ENCODE peak calls at places on chromosomes 6 and 20, in seven cellular contexts. E, A, I, J, P, T and X are unnamed samples.

GRCh38 chr6:148388477-148388876 is 45.8 kb downstream of the SASH1 start:
- DNase-seq in A (no peak), E (no peak), P (no peak), T (no peak), J (no peak), I (no peak), X (no peak)

GRCh38 chr6:167302796-167303195 is 11.7 kb downstream of the UNC93A start:
- DNase-seq in P (no peak), J (no peak), A (no peak), E (no peak), T (no peak), I (no peak), X (no peak)

GRCh38 chr6:110748458-110748857 is 66.8 kb downstream of the CDK19 start:
- DNase-seq in A (no peak), T (no peak), P (no peak), E (no peak), I (no peak), J (no peak), X (no peak)

GRCh38 chr6:41191569-41191968 is 9.4 kb downstream of the TREML2 start:
- DNase-seq in P (peak; percentile 36), I (peak; percentile 85), E (peak; percentile 8), T (no peak), J (peak; percentile 55), A (peak; percentile 31), X (no peak)

GRCh38 chr6:4936681-4937041 is 67.2 kb downstream of the RPP40 start:
- DNase-seq in J (peak; percentile 72), A (peak; percentile 71), I (peak; percentile 57), E (peak; percentile 34), P (peak; percentile 62), T (peak; percentile 44), X (no peak)

GRCh38 chr20:24627291-24627690 is 157.9 kb downstream of the SYNDIG1 start:
- DNase-seq in E (no peak), I (no peak), A (no peak), T (no peak), J (no peak), P (no peak), X (no peak)

GRCh38 chr20:38878798-38879197 is 47.4 kb upstream of the FAM83D start:
- DNase-seq in P (peak; percentile 61), A (peak; percentile 55), I (peak; percentile 87), E (no peak), J (peak; percentile 61), T (no peak), X (no peak)

GRCh38 chr6:7222197-7222596 is 90.8 kb downstream of the SSR1 start:
- DNase-seq in I (no peak), T (no peak), J (no peak), P (no peak), E (no peak), A (no peak), X (no peak)

GRCh38 chr6:11389977-11390376 is 147.6 kb upstream of the TMEM170B start:
- DNase-seq in T (no peak), A (no peak), E (no peak), J (no peak), I (no peak), P (no peak), X (no peak)

GRCh38 chr6:134873500-134874388 is 76.2 kb downstream of the ALDH8A1 start:
- DNase-seq in P (no peak), E (no peak), A (peak; percentile 34), I (no peak), J (no peak), T (no peak), X (no peak)

GRCh38 chr20:924639-925038 is 8.5 kb upstream of the ANGPT4 start:
- DNase-seq in J (no peak), E (no peak), T (no peak), I (no peak), P (no peak), A (no peak), X (no peak)

GRCh38 chr6:20126789-20127653 is 85.2 kb downstream of the MBOAT1 start:
- DNase-seq in I (peak; percentile 87), E (peak; percentile 41), A (peak; percentile 66), J (peak; percentile 68), P (peak; percentile 67), T (peak; percentile 11), X (peak; percentile 31)

GRCh38 chr20:23404196-23404595 is 17.1 kb downstream of the NAPB start:
- DNase-seq in A (no peak), I (no peak), P (peak; percentile 81), T (no peak), J (peak; percentile 55), E (no peak), X (peak; percentile 32)

GRCh38 chr6:11378639-11379038 is 146.2 kb upstream of the NEDD9 start:
- DNase-seq in P (no peak), E (no peak), T (no peak), J (no peak), A (no peak), I (no peak), X (no peak)

GRCh38 chr6:56839533-56840183 is 115.2 kb upstream of the BEND6 start:
- DNase-seq in T (no peak), E (no peak), I (no peak), J (no peak), A (no peak), P (no peak), X (no peak)

GRCh38 chr6:56838965-56839364 is 115.9 kb upstream of the BEND6 start:
- DNase-seq in T (no peak), E (no peak), P (no peak), J (no peak), I (no peak), A (no peak), X (no peak)

GRCh38 chr6:56841751-56842150 is 113.2 kb upstream of the BEND6 start:
- DNase-seq in I (no peak), J (no peak), A (no peak), E (no peak), P (no peak), T (no peak), X (no peak)

GRCh38 chr6:56841372-56841749 is 113.5 kb upstream of the BEND6 start:
- DNase-seq in A (no peak), I (no peak), J (no peak), T (no peak), P (no peak), E (no peak), X (no peak)

GRCh38 chr6:56840467-56841371 is 114.2 kb upstream of the BEND6 start:
- DNase-seq in P (peak; percentile 86), J (peak; percentile 34), I (no peak), E (no peak), T (no peak), A (no peak), X (no peak)
- H3K27ac ChIP-seq in P (peak overlapping the region; percentile 71), J (no peak overlapping the region), I (no peak overlapping the region), E (peak overlapping the region; percentile 41), T (no peak overlapping the region), A (no peak overlapping the region), X (peak overlapping the region; percentile 85)

DNA sequence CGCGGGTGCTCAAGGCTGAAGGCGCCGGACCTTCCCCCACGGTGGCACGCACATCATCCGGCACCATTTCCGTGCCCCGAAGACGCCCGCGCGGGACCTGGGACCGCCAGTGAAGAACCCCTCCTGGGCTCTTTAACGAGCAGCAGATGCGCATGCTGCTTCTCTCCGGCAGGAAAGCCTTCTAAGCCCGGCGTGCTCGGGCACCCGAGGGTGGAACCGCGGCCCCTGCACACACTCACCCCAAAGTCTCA is 220 bp downstream of the FOXQ1 start:
- DNase-seq in T (no peak), J (no peak), I (no peak), A (no peak), E (no peak), P (no peak), X (no peak)
- H3K27ac ChIP-seq in T (no peak overlapping the region), J (no peak overlapping the region), I (no peak overlapping the region), A (no peak overlapping the region), E (peak overlapping the region; percentile 79), P (no peak overlapping the region), X (no peak overlapping the region)

GRCh38 chr6:142728910-142729481 is 216.0 kb downstream of the HIVEP2 start:
- DNase-seq in J (peak; percentile 90), A (peak; percentile 13), E (no peak), T (no peak), P (peak; percentile 53), I (no peak), X (no peak)

GRCh38 chr6:142731611-142732010 is 213.4 kb downstream of the HIVEP2 start:
- DNase-seq in I (no peak), A (no peak), J (no peak), P (no peak), T (no peak), E (no peak), X (no peak)

GRCh38 chr6:142729618-142730017 is 215.4 kb downstream of the HIVEP2 start:
- DNase-seq in I (no peak), E (no peak), T (no peak), P (no peak), J (no peak), A (no peak), X (no peak)

GRCh38 chr6:142735182-142735581 is 209.8 kb downstream of the HIVEP2 start:
- DNase-seq in J (peak; percentile 26), P (no peak), A (no peak), T (no peak), E (no peak), I (no peak), X (no peak)

GRCh38 chr6:142732790-142733189 is 212.2 kb downstream of the HIVEP2 start:
- DNase-seq in T (no peak), P (no peak), J (no peak), E (no peak), A (no peak), I (no peak), X (no peak)
- H3K27ac ChIP-seq in T (no peak overlapping the region), P (no peak overlapping the region), J (no peak overlapping the region), E (no peak overlapping the region), A (no peak overlapping the region), I (no peak overlapping the region), X (no peak overlapping the region)

GRCh38 chr20:3981132-3981452 is 34.3 kb downstream of the RNF24 start:
- DNase-seq in I (no peak), J (no peak), A (no peak), T (no peak), E (no peak), P (no peak), X (no peak)

DNA sequence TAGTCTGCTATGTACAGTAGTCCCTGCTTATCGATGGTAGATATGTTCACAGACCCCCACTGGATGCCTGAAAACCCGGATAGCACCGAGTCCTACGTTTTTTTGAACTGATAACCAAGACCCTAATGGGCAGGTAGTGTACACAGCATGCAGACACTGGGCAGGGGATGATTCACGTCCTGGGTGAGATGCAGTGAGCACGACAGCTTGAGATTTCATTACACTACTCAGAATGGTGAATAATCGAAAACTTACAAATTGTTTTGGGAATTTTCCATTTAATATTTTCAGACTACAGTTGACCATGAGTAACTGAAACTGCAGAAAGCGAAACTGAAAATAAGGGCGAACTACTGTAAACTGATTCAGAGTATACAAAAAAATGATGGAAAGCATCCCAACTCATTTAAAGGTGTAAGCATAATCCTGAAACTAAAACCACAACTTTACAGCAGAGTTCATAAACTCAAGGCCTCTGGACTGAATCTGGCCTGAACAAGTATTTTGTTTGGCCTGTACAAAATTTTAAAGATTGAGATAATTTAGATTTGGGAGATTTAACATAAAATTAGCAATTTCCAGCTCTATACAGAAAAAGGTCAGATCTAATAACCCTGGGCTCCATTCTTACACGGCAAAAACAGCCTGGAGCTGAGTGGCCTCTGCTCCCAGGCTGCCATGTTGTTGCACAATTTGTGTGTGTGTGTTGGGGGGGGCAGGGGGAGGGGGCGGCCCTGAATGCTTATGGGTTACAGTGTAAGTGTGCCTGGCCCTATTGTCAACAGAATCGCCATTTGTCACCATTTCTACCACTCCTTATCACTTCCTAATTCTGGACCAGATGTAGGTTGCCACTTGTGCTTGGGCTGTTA is 34.9 kb downstream of the RNF24 start:
- DNase-seq in A (peak; percentile 19), T (peak; percentile 4), P (peak; percentile 87), I (peak; percentile 7), J (peak; percentile 68), E (peak; percentile 59), X (no peak)
- H3K27ac ChIP-seq in A (no peak overlapping the region), T (peak overlapping the region; percentile 43), P (peak overlapping the region; percentile 97), I (peak overlapping the region; percentile 41), J (no peak overlapping the region), E (peak overlapping the region; percentile 83), X (no peak overlapping the region)